ENCODE peak calls at places on chromosomes 1 and 21, in six cellular contexts. One of them, this sample, is unnamed.
A peak's percentile ranks its signal among the peaks of the same experiment; 100 is the strongest.

GRCh38 chr21:17045214-17045835 is 467.5 kb upstream of the CXADR start:
- DNase-seq in HL-60: no peak
- DNase-seq in GM23338: peak; percentile 38
- DNase-seq in stomach: no peak
- DNase-seq in transverse colon: no peak
- DNase-seq in prostate gland: no peak
- DNase-seq in this sample: no peak

GRCh38 chr1:119440908-119441307 is 26.0 kb downstream of the HSD3B2 start:
- DNase-seq in transverse colon: no peak
- DNase-seq in GM23338: peak; percentile 52
- DNase-seq in prostate gland: no peak
- DNase-seq in stomach: no peak
- DNase-seq in HL-60: no peak
- DNase-seq in this sample: no peak

GRCh38 chr1:52814465-52814864 is 28.1 kb upstream of the ZYG11A start:
- DNase-seq in prostate gland: no peak
- DNase-seq in stomach: no peak
- DNase-seq in HL-60: no peak
- DNase-seq in transverse colon: no peak
- DNase-seq in GM23338: no peak
- DNase-seq in this sample: no peak

GRCh38 chr21:35843911-35844667 is 216.2 kb downstream of the SETD4 start:
- DNase-seq in prostate gland: no peak
- DNase-seq in stomach: no peak
- DNase-seq in transverse colon: no peak
- DNase-seq in HL-60: no peak
- DNase-seq in GM23338: no peak
- DNase-seq in this sample: no peak

GRCh38 chr1:94539496-94539895 is 2.1 kb downstream of the F3 start:
- DNase-seq in HL-60: no peak
- DNase-seq in prostate gland: no peak
- DNase-seq in transverse colon: no peak
- DNase-seq in stomach: no peak
- DNase-seq in GM23338: no peak
- DNase-seq in this sample: no peak

GRCh38 chr1:54784066-54784465 is 17.1 kb downstream of the TTC22 start:
- DNase-seq in GM23338: no peak
- DNase-seq in HL-60: no peak
- DNase-seq in transverse colon: no peak
- DNase-seq in stomach: no peak
- DNase-seq in prostate gland: no peak
- DNase-seq in this sample: no peak

GRCh38 chr1:51906306-51907078 is 28.0 kb upstream of the NRDC start:
- DNase-seq in stomach: no peak
- DNase-seq in prostate gland: no peak
- DNase-seq in GM23338: no peak
- DNase-seq in transverse colon: no peak
- DNase-seq in HL-60: no peak
- DNase-seq in this sample: no peak

GRCh38 chr1:10107985-10108663 is 75.4 kb downstream of the UBE4B start:
- DNase-seq in GM23338: no peak
- DNase-seq in prostate gland: no peak
- DNase-seq in HL-60: no peak
- DNase-seq in transverse colon: no peak
- DNase-seq in stomach: no peak
- DNase-seq in this sample: no peak

GRCh38 chr1:116874622-116875277 is 35.0 kb upstream of the PTGFRN start:
- DNase-seq in stomach: no peak
- DNase-seq in prostate gland: no peak
- DNase-seq in HL-60: no peak
- DNase-seq in GM23338: no peak
- DNase-seq in transverse colon: no peak
- DNase-seq in this sample: no peak

GRCh38 chr1:161084205-161084988 is 5.0 kb downstream of the NECTIN4 start:
- DNase-seq in GM23338: no peak
- DNase-seq in transverse colon: no peak
- DNase-seq in stomach: no peak
- DNase-seq in prostate gland: peak; percentile 61
- DNase-seq in HL-60: no peak
- DNase-seq in this sample: no peak

GRCh38 chr1:239817801-239818200 is 273.9 kb upstream of the FMN2 start:
- DNase-seq in HL-60: no peak
- DNase-seq in GM23338: no peak
- DNase-seq in stomach: no peak
- DNase-seq in transverse colon: no peak
- DNase-seq in prostate gland: no peak
- DNase-seq in this sample: no peak

GRCh38 chr1:245879091-245879490 is 628.0 kb downstream of the SMYD3 start:
- DNase-seq in prostate gland: no peak
- DNase-seq in GM23338: no peak
- DNase-seq in stomach: no peak
- DNase-seq in HL-60: no peak
- DNase-seq in transverse colon: no peak
- DNase-seq in this sample: no peak

GRCh38 chr21:45449658-45450502 is 44.9 kb downstream of the COL18A1 start:
- DNase-seq in transverse colon: no peak
- DNase-seq in GM23338: no peak
- DNase-seq in prostate gland: no peak
- DNase-seq in HL-60: no peak
- DNase-seq in stomach: no peak
- DNase-seq in this sample: no peak

GRCh38 chr1:95353185-95353584 is 119.2 kb downstream of the RWDD3 start:
- DNase-seq in stomach: no peak
- DNase-seq in HL-60: no peak
- DNase-seq in prostate gland: peak; percentile 32
- DNase-seq in transverse colon: no peak
- DNase-seq in GM23338: no peak
- DNase-seq in this sample: no peak

GRCh38 chr1:2356911-2357845 is 34.2 kb downstream of the MORN1 start:
- DNase-seq in HL-60: no peak
- DNase-seq in GM23338: no peak
- DNase-seq in prostate gland: no peak
- DNase-seq in transverse colon: no peak
- DNase-seq in stomach: no peak
- DNase-seq in this sample: no peak

GRCh38 chr21:33396966-33397365 is 6.2 kb upstream of the IFNGR2 start:
- DNase-seq in prostate gland: no peak
- DNase-seq in HL-60: no peak
- DNase-seq in GM23338: no peak
- DNase-seq in stomach: no peak
- DNase-seq in transverse colon: no peak
- DNase-seq in this sample: no peak

GRCh38 chr1:184002071-184002470 is 35.5 kb downstream of the COLGALT2 start:
- DNase-seq in HL-60: no peak
- DNase-seq in prostate gland: no peak
- DNase-seq in transverse colon: no peak
- DNase-seq in GM23338: no peak
- DNase-seq in stomach: no peak
- DNase-seq in this sample: no peak

GRCh38 chr21:46517361-46517760 is 58.7 kb downstream of the DIP2A start:
- DNase-seq in stomach: peak; percentile 33
- DNase-seq in HL-60: no peak
- DNase-seq in GM23338: no peak
- DNase-seq in prostate gland: no peak
- DNase-seq in transverse colon: no peak
- DNase-seq in this sample: no peak

GRCh38 chr1:17053685-17054410 is at the start of gene SDHB:
- DNase-seq in prostate gland: peak; percentile 98
- DNase-seq in stomach: peak; percentile 99
- DNase-seq in transverse colon: peak; percentile 99
- DNase-seq in GM23338: peak; percentile 98
- DNase-seq in HL-60: peak; percentile 98
- DNase-seq in this sample: peak; percentile 97

GRCh38 chr1:17059391-17060128 is 5.7 kb upstream of the SDHB start:
- DNase-seq in GM23338: peak; percentile 91
- DNase-seq in HL-60: peak; percentile 91
- DNase-seq in transverse colon: peak; percentile 80
- DNase-seq in prostate gland: peak; percentile 66
- DNase-seq in stomach: peak; percentile 78
- DNase-seq in this sample: peak; percentile 45

GRCh38 chr1:17053071-17053684 is 654 bp downstream of the SDHB start:
- DNase-seq in stomach: no peak
- DNase-seq in prostate gland: no peak
- DNase-seq in GM23338: no peak
- DNase-seq in transverse colon: peak; percentile 17
- DNase-seq in HL-60: no peak
- DNase-seq in this sample: no peak

GRCh38 chr1:17055801-17056200 is 2.0 kb upstream of the SDHB start:
- DNase-seq in HL-60: no peak
- DNase-seq in transverse colon: no peak
- DNase-seq in stomach: no peak
- DNase-seq in prostate gland: no peak
- DNase-seq in GM23338: no peak
- DNase-seq in this sample: no peak

GRCh38 chr1:17056586-17056985 is 2.8 kb upstream of the SDHB start:
- DNase-seq in transverse colon: no peak
- DNase-seq in GM23338: no peak
- DNase-seq in stomach: no peak
- DNase-seq in prostate gland: no peak
- DNase-seq in HL-60: no peak
- DNase-seq in this sample: no peak
- TF ChIP-seq POLR2AphosphoS5 in transverse colon: no peak
- TF ChIP-seq POLR2AphosphoS5 in GM23338: no peak
- TF ChIP-seq POLR2AphosphoS5 in stomach: no peak
- TF ChIP-seq POLR2AphosphoS5 in prostate gland: no peak
- TF ChIP-seq POLR2AphosphoS5 in HL-60: no peak
- TF ChIP-seq POLR2AphosphoS5 in this sample: no peak

DNA sequence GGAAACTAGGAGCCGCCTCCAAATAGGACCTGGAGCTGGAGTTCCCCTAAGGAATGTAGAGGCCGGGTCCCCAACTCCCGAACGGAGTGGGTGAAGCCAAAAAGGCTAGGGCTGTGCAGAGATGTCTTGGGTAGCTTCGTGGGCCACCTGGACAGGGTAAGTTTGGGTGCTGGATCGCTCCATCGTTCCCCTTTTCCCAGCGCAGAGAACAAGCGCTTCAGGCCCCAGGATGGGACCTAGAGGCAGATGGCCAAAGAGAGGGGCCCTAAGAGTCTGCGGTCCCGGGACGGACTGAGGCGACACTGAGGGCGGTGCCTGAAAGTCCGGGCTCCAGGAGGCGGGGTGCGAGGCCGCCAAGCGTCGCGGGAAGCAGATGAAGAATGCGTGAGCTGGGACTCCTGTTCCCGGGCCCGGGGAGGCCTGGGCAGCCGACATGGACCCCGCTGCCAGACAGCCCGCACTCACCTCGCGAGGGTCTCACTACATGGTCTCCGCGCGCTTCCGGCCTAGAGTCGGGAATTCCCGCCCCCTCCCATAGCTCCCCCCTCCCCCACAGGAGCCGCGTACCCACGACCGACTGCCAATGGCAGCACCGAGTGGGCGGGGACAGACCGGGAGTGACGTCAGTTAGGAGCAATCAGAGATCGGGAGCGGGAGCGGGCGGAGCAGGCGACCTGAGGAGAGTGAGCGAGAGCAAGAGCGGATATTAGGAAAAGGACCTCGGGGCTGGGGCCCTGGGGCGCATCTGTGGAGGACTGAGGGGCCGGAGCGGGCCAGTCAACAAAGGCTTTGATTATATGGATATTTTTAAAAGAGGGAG is at the start of gene SLC39A1:
- DNase-seq in stomach: peak; percentile 99
- DNase-seq in prostate gland: peak; percentile 99
- DNase-seq in GM23338: peak; percentile 100
- DNase-seq in transverse colon: peak; percentile 99
- DNase-seq in HL-60: peak; percentile 99
- DNase-seq in this sample: peak; percentile 90
- TF ChIP-seq POLR2AphosphoS5 in stomach: peak; percentile 77
- TF ChIP-seq POLR2AphosphoS5 in prostate gland: peak; percentile 95
- TF ChIP-seq POLR2AphosphoS5 in GM23338: peak; percentile 77
- TF ChIP-seq POLR2AphosphoS5 in transverse colon: peak; percentile 86
- TF ChIP-seq POLR2AphosphoS5 in HL-60: peak; percentile 27
- TF ChIP-seq POLR2AphosphoS5 in this sample: no peak

GRCh38 chr1:28671254-28671780 is 2.7 kb downstream of the GMEB1 start:
- DNase-seq in HL-60: no peak
- DNase-seq in prostate gland: no peak
- DNase-seq in GM23338: no peak
- DNase-seq in transverse colon: no peak
- DNase-seq in stomach: no peak
- DNase-seq in this sample: no peak

GRCh38 chr1:28663871-28664470 is 4.6 kb upstream of the GMEB1 start:
- DNase-seq in prostate gland: no peak
- DNase-seq in stomach: no peak
- DNase-seq in GM23338: peak; percentile 2
- DNase-seq in HL-60: no peak
- DNase-seq in transverse colon: no peak
- DNase-seq in this sample: no peak

GRCh38 chr1:28668191-28668955 is at the start of gene GMEB1:
- DNase-seq in stomach: peak; percentile 91
- DNase-seq in transverse colon: peak; percentile 91
- DNase-seq in GM23338: peak; percentile 94
- DNase-seq in prostate gland: peak; percentile 78
- DNase-seq in HL-60: peak; percentile 85
- DNase-seq in this sample: peak; percentile 82

GRCh38 chr1:28666806-28667205 is 1.8 kb upstream of the GMEB1 start:
- DNase-seq in GM23338: no peak
- DNase-seq in prostate gland: no peak
- DNase-seq in transverse colon: no peak
- DNase-seq in stomach: no peak
- DNase-seq in HL-60: no peak
- DNase-seq in this sample: no peak

DNA sequence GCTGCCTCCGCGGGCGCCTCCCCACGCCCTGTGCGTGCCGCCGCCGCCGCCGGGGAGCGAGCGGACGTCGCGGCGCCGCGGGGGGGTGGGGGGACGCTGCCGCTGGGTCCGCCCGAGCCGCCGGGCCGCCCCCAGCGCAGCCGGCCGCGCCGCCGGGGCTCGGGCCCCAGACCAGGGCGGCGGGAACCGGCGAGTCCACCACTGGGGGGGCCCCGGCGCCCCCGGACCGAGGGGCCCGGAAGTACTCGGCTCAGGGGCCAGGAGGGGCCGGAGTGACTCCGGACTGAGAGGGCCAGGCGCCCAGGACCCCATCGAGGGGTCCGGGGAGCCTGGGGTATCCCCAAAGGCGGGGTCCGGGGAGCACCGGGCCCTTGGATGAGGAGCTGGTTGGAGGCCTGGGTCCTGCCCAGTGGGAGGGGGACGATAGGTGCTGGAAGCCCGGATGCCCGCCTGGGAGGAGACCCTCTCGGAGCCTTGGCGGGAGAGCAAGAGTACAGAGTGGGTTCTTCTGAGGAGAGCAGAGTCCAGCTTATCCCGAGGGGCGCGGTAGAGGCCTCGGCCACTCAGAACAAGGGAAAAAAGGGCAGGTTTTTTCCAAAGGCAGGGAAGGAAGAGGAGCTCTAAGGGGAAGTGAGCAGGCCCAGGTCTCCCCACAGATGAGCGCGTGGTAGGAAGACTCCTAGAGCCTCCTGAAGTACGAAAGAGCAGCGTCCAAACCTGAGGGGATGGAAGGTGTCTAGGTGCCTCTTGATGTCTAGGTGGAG is 554 bp downstream of the GMEB1 start:
- DNase-seq in stomach: peak; percentile 27
- DNase-seq in prostate gland: peak; percentile 13
- DNase-seq in HL-60: peak; percentile 45
- DNase-seq in transverse colon: peak; percentile 38
- DNase-seq in GM23338: peak; percentile 63
- DNase-seq in this sample: peak; percentile 80
- TF ChIP-seq POLR2AphosphoS5 in stomach: no peak
- TF ChIP-seq POLR2AphosphoS5 in prostate gland: no peak
- TF ChIP-seq POLR2AphosphoS5 in HL-60: peak; percentile 56
- TF ChIP-seq POLR2AphosphoS5 in transverse colon: no peak
- TF ChIP-seq POLR2AphosphoS5 in GM23338: no peak
- TF ChIP-seq POLR2AphosphoS5 in this sample: no peak

GRCh38 chr1:92203105-92203504 is 14.6 kb upstream of the C1orf146 start:
- DNase-seq in transverse colon: no peak
- DNase-seq in HL-60: no peak
- DNase-seq in GM23338: no peak
- DNase-seq in stomach: no peak
- DNase-seq in prostate gland: no peak
- DNase-seq in this sample: no peak

GRCh38 chr1:92201973-92202372 is 15.7 kb upstream of the C1orf146 start:
- DNase-seq in GM23338: no peak
- DNase-seq in HL-60: peak; percentile 33
- DNase-seq in prostate gland: no peak
- DNase-seq in transverse colon: no peak
- DNase-seq in stomach: no peak
- DNase-seq in this sample: no peak
- TF ChIP-seq POLR2AphosphoS5 in GM23338: no peak
- TF ChIP-seq POLR2AphosphoS5 in HL-60: no peak
- TF ChIP-seq POLR2AphosphoS5 in prostate gland: no peak
- TF ChIP-seq POLR2AphosphoS5 in transverse colon: no peak
- TF ChIP-seq POLR2AphosphoS5 in stomach: no peak
- TF ChIP-seq POLR2AphosphoS5 in this sample: no peak

This sample was measured in GM12892.